ENCODE peak calls at places on chromosomes 4 and X, in five cellular contexts. One of them, this sample, is unnamed.

GRCh38 chr4:138062929-138063328 is 179.2 kb downstream of the SLC7A11 start:
- DNase-seq in RWPE1: peak; percentile 13
- DNase-seq in globus pallidus: no peak
- DNase-seq in left colon: no peak
- DNase-seq in body of pancreas: no peak
- DNase-seq in this sample: no peak

GRCh38 chr4:22695917-22696316 is 3.2 kb downstream of the GBA3 start:
- DNase-seq in RWPE1: no peak
- DNase-seq in body of pancreas: peak; percentile 65
- DNase-seq in globus pallidus: no peak
- DNase-seq in left colon: no peak
- DNase-seq in this sample: no peak

GRCh38 chrX:40085714-40086113 is 12.0 kb downstream of the BCOR start:
- DNase-seq in body of pancreas: peak; percentile 61
- DNase-seq in RWPE1: no peak
- DNase-seq in left colon: no peak
- DNase-seq in globus pallidus: no peak
- DNase-seq in this sample: no peak

GRCh38 chr4:25184056-25184455 is 23.8 kb upstream of the SEPSECS start:
- DNase-seq in globus pallidus: no peak
- DNase-seq in left colon: no peak
- DNase-seq in body of pancreas: no peak
- DNase-seq in RWPE1: no peak
- DNase-seq in this sample: no peak

GRCh38 chr4:87038837-87039715 is 104.3 kb downstream of the AFF1 start:
- DNase-seq in globus pallidus: peak; percentile 76
- DNase-seq in body of pancreas: peak; percentile 84
- DNase-seq in RWPE1: peak; percentile 77
- DNase-seq in left colon: no peak
- DNase-seq in this sample: peak; percentile 50

GRCh38 chrX:40546870-40547269 is 33.9 kb upstream of the ATP6AP2 start:
- DNase-seq in globus pallidus: no peak
- DNase-seq in body of pancreas: no peak
- DNase-seq in left colon: no peak
- DNase-seq in RWPE1: no peak
- DNase-seq in this sample: no peak

GRCh38 chrX:7088968-7089615 is 58.4 kb upstream of the STS start:
- DNase-seq in RWPE1: no peak
- DNase-seq in body of pancreas: no peak
- DNase-seq in globus pallidus: no peak
- DNase-seq in left colon: no peak
- DNase-seq in this sample: no peak

GRCh38 chrX:110667706-110668105 is 127.9 kb downstream of the CHRDL1 start:
- DNase-seq in left colon: no peak
- DNase-seq in globus pallidus: no peak
- DNase-seq in body of pancreas: no peak
- DNase-seq in RWPE1: no peak
- DNase-seq in this sample: no peak

GRCh38 chrX:110003167-110004156 is 548 bp downstream of the TMEM164 start:
- DNase-seq in left colon: peak; percentile 42
- DNase-seq in RWPE1: peak; percentile 9
- DNase-seq in globus pallidus: no peak
- DNase-seq in body of pancreas: peak; percentile 9
- DNase-seq in this sample: no peak

GRCh38 chrX:149493567-149494562 is 11.2 kb downstream of the IDS start:
- DNase-seq in RWPE1: no peak
- DNase-seq in globus pallidus: no peak
- DNase-seq in left colon: peak; percentile 21
- DNase-seq in body of pancreas: no peak
- DNase-seq in this sample: no peak

GRCh38 chr4:101689220-101689619 is 101.3 kb upstream of the BANK1 start:
- DNase-seq in globus pallidus: no peak
- DNase-seq in RWPE1: no peak
- DNase-seq in left colon: no peak
- DNase-seq in body of pancreas: no peak
- DNase-seq in this sample: no peak

GRCh38 chrX:38701073-38701472 is 100.2 kb upstream of the MID1IP1 start:
- DNase-seq in RWPE1: no peak
- DNase-seq in body of pancreas: no peak
- DNase-seq in left colon: no peak
- DNase-seq in globus pallidus: no peak
- DNase-seq in this sample: no peak

GRCh38 chr4:81470456-81471327 is 1.0 kb downstream of the RASGEF1B start:
- DNase-seq in body of pancreas: peak; percentile 69
- DNase-seq in globus pallidus: peak; percentile 76
- DNase-seq in RWPE1: no peak
- DNase-seq in left colon: peak; percentile 68
- DNase-seq in this sample: no peak

GRCh38 chr4:176920694-176921093 is 128.0 kb upstream of the VEGFC start:
- DNase-seq in globus pallidus: no peak
- DNase-seq in body of pancreas: no peak
- DNase-seq in left colon: no peak
- DNase-seq in RWPE1: peak; percentile 54
- DNase-seq in this sample: no peak

GRCh38 chrX:6803607-6804006 is 268.7 kb upstream of the VCX3A start:
- DNase-seq in body of pancreas: no peak
- DNase-seq in left colon: no peak
- DNase-seq in RWPE1: no peak
- DNase-seq in globus pallidus: no peak
- DNase-seq in this sample: no peak

GRCh38 chr4:182189107-182189878 is 53.9 kb upstream of the TENM3 start:
- DNase-seq in left colon: no peak
- DNase-seq in body of pancreas: peak; percentile 5
- DNase-seq in globus pallidus: no peak
- DNase-seq in RWPE1: peak; percentile 66
- DNase-seq in this sample: peak; percentile 66

GRCh38 chrX:16148896-16149295 is 18.4 kb upstream of the MAGEB17 start:
- DNase-seq in globus pallidus: no peak
- DNase-seq in left colon: no peak
- DNase-seq in body of pancreas: peak; percentile 4
- DNase-seq in RWPE1: peak; percentile 16
- DNase-seq in this sample: no peak

GRCh38 chrX:69028006-69028760 is 137.1 kb downstream of the PJA1 start:
- DNase-seq in RWPE1: no peak
- DNase-seq in left colon: no peak
- DNase-seq in body of pancreas: no peak
- DNase-seq in globus pallidus: no peak
- DNase-seq in this sample: no peak

GRCh38 chrX:2969021-2969420 is 37.3 kb upstream of the ARSH start:
- DNase-seq in RWPE1: no peak
- DNase-seq in body of pancreas: no peak
- DNase-seq in globus pallidus: no peak
- DNase-seq in left colon: no peak
- DNase-seq in this sample: no peak

GRCh38 chr4:44806076-44806475 is 79.7 kb upstream of the GNPDA2 start:
- DNase-seq in RWPE1: no peak
- DNase-seq in globus pallidus: no peak
- DNase-seq in left colon: no peak
- DNase-seq in body of pancreas: no peak
- DNase-seq in this sample: no peak

GRCh38 chr4:14348506-14348905 is 653.8 kb upstream of the CPEB2 start:
- DNase-seq in left colon: no peak
- DNase-seq in RWPE1: no peak
- DNase-seq in globus pallidus: no peak
- DNase-seq in body of pancreas: no peak
- DNase-seq in this sample: no peak

GRCh38 chrX:129749069-129749468 is 10.3 kb downstream of the XPNPEP2 start:
- DNase-seq in left colon: no peak
- DNase-seq in RWPE1: no peak
- DNase-seq in globus pallidus: no peak
- DNase-seq in body of pancreas: no peak
- DNase-seq in this sample: no peak

GRCh38 chr4:168853770-168854169 is 156.3 kb downstream of the CBR4 start:
- DNase-seq in left colon: no peak
- DNase-seq in body of pancreas: no peak
- DNase-seq in globus pallidus: no peak
- DNase-seq in RWPE1: no peak
- DNase-seq in this sample: no peak

This sample was measured in epithelial cell of prostate.